ENCODE peak calls at places on chromosomes 6 and 20, in four cellular contexts. C, B, M and F are unnamed samples.

GRCh38 chr20:4245542-4245941 is 230.2 kb upstream of the RNF24 start:
- DNase-seq in C (no peak), M (no peak), B (no peak), F (no peak)

GRCh38 chr20:51985013-51985415 is 182.7 kb upstream of the SALL4 start:
- DNase-seq in C (no peak), M (no peak), B (peak), F (no peak)

GRCh38 chr20:10239954-10240353 is 21.3 kb downstream of the SNAP25 start:
- DNase-seq in B (peak), M (no peak), C (no peak), F (no peak)

GRCh38 chr6:109455502-109456282 is at the start of gene MICAL1:
- DNase-seq in C (peak), B (peak), M (peak), F (peak)

GRCh38 chr20:57246008-57246407 is 20.4 kb downstream of the BMP7 start:
- DNase-seq in C (no peak), M (no peak), B (no peak), F (no peak)

GRCh38 chr6:27847706-27848105 is 64.5 kb downstream of the OR2B2 start:
- DNase-seq in C (no peak), B (no peak), M (no peak), F (no peak)

GRCh38 chr20:47610247-47610944 is 108.7 kb downstream of the NCOA3 start:
- DNase-seq in C (peak), B (no peak), M (peak), F (no peak)

GRCh38 chr20:62637110-62637509 is 5.2 kb upstream of the SLCO4A1 start:
- DNase-seq in M (no peak), C (no peak), B (no peak), F (no peak)

GRCh38 chr6:31009731-31010130 is 543 bp upstream of the MUC22 start:
- DNase-seq in M (no peak), B (no peak), C (no peak), F (no peak)

GRCh38 chr6:166257911-166258318 is 50.3 kb downstream of the PRR18 start:
- DNase-seq in C (no peak), B (no peak), M (no peak), F (no peak)

GRCh38 chr20:50678213-50678898 is 13.0 kb downstream of the RIPOR3 start:
- DNase-seq in M (no peak), B (peak), C (no peak), F (no peak)

GRCh38 chr20:10309326-10309725 is 90.7 kb downstream of the SNAP25 start:
- DNase-seq in M (no peak), C (no peak), B (no peak), F (no peak)

GRCh38 chr6:80182291-80182690 is 75.8 kb downstream of the BCKDHB start:
- DNase-seq in B (no peak), C (no peak), M (no peak), F (no peak)

GRCh38 chr6:5361371-5361770 is 100.1 kb downstream of the FARS2 start:
- DNase-seq in B (no peak), C (no peak), M (no peak), F (no peak)

GRCh38 chr20:35311409-35311808 is 19.2 kb upstream of the FAM83C start:
- DNase-seq in M (no peak), C (peak), B (no peak), F (no peak)

GRCh38 chr6:110492584-110492983 is 16.2 kb upstream of the SLC22A16 start:
- DNase-seq in C (no peak), M (no peak), B (no peak), F (peak)

GRCh38 chr20:33113387-33113908 is 34.0 kb downstream of the BPIFB4 start:
- DNase-seq in C (no peak), B (no peak), M (no peak), F (no peak)

GRCh38 chr6:31142356-31142755 is 3.5 kb upstream of the PSORS1C2 start:
- DNase-seq in M (no peak), B (no peak), C (no peak), F (no peak)

GRCh38 chr6:3825851-3826581 is 23.2 kb upstream of the FAM50B start:
- DNase-seq in C (no peak), B (peak), M (no peak), F (no peak)

GRCh38 chr6:14406616-14407343 is 289.2 kb downstream of the CD83 start:
- DNase-seq in M (no peak), B (no peak), C (no peak), F (no peak)

GRCh38 chr6:39362487-39362865 is 40.0 kb upstream of the KCNK16 start:
- DNase-seq in C (peak), M (no peak), B (no peak), F (peak)

GRCh38 chr6:72642435-72642834 is 20.6 kb downstream of the KCNQ5 start:
- DNase-seq in C (no peak), B (no peak), M (no peak), F (no peak)

GRCh38 chr20:1274485-1275313 is 8.6 kb downstream of the SNPH start:
- DNase-seq in C (no peak), B (no peak), M (no peak), F (no peak)

GRCh38 chr20:46172455-46172854 is 54.3 kb downstream of the CD40 start:
- DNase-seq in B (no peak), C (no peak), M (no peak), F (no peak)

GRCh38 chr6:154302111-154302752 is 54.4 kb downstream of the IPCEF1 start:
- DNase-seq in B (no peak), C (peak), M (peak), F (no peak)

DNA sequence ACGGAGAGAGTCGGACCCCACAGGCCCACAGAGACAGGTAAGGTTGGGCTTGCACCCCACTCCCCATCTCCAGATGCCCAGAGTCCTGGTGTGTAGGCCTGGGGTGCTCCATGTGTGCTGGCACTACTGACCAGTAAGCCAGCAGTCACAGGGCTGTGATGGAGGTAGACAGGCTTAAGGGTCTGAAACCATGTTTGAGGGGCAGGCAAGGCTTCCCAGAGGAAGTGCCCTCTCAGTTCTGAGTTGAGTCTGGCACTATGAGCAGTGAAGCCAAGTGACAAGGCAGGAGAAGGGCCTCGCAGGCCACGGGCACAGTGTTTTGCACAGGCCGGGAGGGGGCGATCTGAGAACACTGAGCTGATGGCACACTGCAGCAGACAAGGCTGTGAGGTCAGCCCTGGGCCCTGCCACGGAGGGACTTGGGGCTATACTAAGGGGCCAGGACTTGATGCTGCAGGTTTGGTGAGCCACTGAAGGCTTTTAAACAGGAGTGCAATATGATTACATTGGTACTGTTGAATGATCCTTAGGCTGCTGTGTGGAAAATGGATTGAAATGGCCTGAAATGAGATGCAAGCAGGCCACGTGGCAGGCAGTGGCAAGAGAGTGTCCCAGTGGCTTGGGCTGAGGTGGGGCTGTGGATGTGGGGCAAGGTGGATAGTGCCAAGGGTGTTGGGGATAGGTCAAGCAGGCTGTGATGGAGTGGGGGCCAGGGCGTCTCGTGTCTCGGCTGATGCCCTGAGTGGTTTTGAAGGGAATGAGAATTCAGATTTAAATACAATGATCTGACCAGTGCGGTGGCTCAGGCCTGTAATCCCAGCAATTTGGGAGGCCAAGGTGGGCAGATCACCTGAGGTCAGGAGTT is 20.3 kb downstream of the TTBK1 start:
- DNase-seq in M (peak), B (peak), C (peak), F (peak)
- TF ChIP-seq FOXM1 in M (no peak), B (no peak), C (no peak), F (no peak)

DNA sequence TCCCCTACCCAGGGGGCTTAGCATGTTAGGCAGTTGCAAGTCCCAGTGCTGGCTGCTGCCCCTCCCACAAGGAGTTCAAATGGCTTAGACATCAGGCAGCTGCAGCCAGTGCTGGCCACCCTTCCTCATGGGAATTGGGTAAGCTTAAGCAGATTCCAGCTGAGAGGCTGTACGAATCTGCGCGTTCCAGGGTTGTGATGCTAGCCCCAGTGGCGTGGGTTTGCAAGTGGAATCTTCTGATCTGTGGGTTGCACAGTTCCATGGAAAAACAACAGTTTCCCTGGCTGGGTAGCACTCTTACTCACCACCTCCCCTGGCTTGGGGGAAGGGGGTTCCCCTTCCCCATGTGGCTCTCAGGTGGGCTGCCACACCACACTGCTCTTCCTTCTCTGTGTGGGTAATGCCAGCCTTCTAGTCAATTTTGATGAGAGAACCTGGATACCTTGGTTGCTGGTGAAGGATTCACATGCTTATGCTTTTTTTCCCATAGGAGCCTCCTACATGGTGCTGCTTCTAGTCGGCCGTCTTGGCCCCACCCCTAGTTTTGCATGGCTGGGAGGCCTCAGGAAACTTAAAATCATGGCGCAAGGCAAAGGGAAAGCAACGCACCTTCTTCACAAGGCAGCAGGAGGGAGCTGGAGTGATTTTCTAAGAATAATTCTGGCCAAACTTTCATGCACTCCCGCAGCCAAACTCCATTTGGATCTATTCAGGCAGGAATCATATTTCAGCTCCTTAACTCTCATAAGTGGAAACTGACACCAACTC is 13.0 kb downstream of the DYNLT2 start:
- DNase-seq in M (no peak), C (no peak), B (no peak), F (no peak)
- TF ChIP-seq SP1 in M (no peak), C (no peak), B (no peak), F (no peak)

GRCh38 chr6:10882654-10883053 is 813 bp upstream of the GCM2 start:
- DNase-seq in B (no peak), M (no peak), C (no peak), F (no peak)
- TF ChIP-seq BHLHE40 in B (no peak), M (no peak), C (no peak), F (no peak)

GRCh38 chr20:49285813-49286494 is 8.1 kb upstream of the ZNFX1 start:
- DNase-seq in B (no peak), C (no peak), M (no peak), F (no peak)

GRCh38 chr20:49286689-49287551 is 9.1 kb upstream of the ZNFX1 start:
- DNase-seq in B (peak), C (peak), M (no peak), F (no peak)

GRCh38 chr20:49284818-49285217 is 7.0 kb upstream of the ZNFX1 start:
- DNase-seq in C (no peak), B (no peak), M (no peak), F (no peak)

GRCh38 chr20:49283703-49284625 is 6.1 kb upstream of the ZNFX1 start:
- DNase-seq in B (peak), C (peak), M (no peak), F (no peak)

GRCh38 chr20:49285233-49285668 is 7.4 kb upstream of the ZNFX1 start:
- DNase-seq in B (no peak), C (no peak), M (no peak), F (no peak)
- TF ChIP-seq FOXM1 in B (no peak), C (no peak), M (no peak), F (no peak)

GRCh38 chr6:35292494-35292893 is 5.1 kb upstream of the DEF6 start:
- DNase-seq in M (no peak), B (no peak), C (no peak), F (no peak)
- TF ChIP-seq SP1 in M (no peak), B (no peak), C (no peak), F (no peak)

GRCh38 chr6:57265755-57266221 is 43.7 kb upstream of the RAB23 start:
- DNase-seq in M (no peak), B (no peak), C (no peak), F (no peak)

GRCh38 chr6:57268294-57268640 is 46.2 kb upstream of the RAB23 start:
- DNase-seq in B (no peak), C (no peak), M (no peak), F (no peak)

GRCh38 chr6:57262491-57262890 is 40.4 kb upstream of the RAB23 start:
- DNase-seq in C (no peak), B (no peak), M (no peak), F (no peak)

GRCh38 chr6:57262901-57263694 is 41.0 kb upstream of the RAB23 start:
- DNase-seq in C (no peak), M (no peak), B (no peak), F (no peak)

GRCh38 chr6:57267586-57268293 is 45.6 kb upstream of the RAB23 start:
- DNase-seq in M (peak), C (peak), B (peak), F (peak)
- TF ChIP-seq BHLHE40 in M (no peak), C (no peak), B (no peak), F (no peak)

DNA sequence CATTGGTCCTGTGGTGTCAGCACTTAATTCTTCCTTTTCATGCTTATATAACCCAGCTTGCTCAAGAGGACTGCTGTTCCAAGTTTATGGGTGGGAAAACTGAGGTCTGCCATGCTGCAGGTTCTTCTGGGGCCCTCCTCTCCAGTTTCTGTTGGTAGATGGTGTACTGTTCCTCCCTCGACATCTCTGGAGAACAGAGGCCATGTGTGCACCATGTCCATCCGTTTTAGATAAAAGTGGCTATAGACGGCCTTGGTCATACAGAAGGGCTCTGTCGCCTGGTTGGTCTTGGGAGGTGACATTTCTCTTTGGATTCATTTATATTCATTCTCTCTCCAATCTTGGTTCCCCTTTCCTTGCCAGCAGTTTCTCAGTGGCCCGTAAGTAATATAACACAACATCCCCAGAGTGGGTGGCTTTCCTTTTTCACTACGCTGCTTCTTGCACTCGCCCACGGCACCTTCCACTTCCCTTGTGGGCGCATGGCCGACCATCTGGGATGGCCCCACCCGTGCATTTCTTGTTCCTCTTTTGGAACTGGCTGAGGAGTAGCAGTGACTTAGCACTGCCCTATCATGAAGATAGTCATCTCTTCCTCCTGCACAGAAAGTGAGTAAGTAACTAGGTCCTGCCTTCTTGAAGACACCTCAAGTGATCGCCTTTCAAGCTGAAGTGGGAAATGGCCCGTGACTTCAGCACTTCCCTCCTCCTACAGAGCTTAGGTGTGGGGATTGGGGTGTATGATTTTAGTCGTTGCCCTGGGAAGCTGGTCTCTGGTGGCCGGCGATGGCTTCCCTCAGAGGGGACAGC is 94.2 kb downstream of the RREB1 start:
- DNase-seq in M (peak), B (no peak), C (peak), F (no peak)
- TF ChIP-seq FOXM1 in M (no peak), B (no peak), C (no peak), F (no peak)

DNA sequence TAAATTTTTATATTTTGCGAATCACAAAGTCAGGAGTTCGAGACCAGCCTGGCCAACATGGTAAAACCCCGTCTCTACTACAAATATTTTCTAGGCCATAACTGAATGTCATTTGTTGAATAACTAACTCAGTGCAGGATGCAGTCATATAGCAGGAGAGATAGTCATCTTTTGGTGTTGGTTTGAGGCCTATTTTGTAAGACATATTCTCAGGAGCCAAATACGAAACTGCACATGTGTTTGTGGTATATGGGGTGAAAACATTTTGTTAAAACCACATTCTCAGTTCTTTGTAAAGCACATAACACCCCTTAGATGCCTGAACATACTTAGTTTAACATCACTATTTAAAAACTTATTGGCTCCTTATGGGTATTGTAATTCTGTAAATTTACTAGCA is 4.7 kb upstream of the ENPP5 start:
- DNase-seq in B (no peak), C (no peak), M (peak), F (no peak)
- TF ChIP-seq SP1 in B (no peak), C (no peak), M (no peak), F (no peak)